ENCODE peak calls at places on chromosomes 6 and 20, in four cellular contexts. B, F, Y and S are unnamed samples. For H3K27me3, the result is how much of the 10 kb centered on the place peaks cover.

GRCh38 chr20:58864346-58864745 is 11.8 kb downstream of the GNAS start:
- DNase-seq in B (no peak), Y (no peak), F (no peak), S (no peak)

GRCh38 chr6:143700684-143701342 is 23.0 kb downstream of the PHACTR2 start:
- DNase-seq in B (peak), F (no peak), Y (no peak), S (no peak)

GRCh38 chr6:165849539-165850430 is 186.7 kb upstream of the PDE10A start:
- DNase-seq in Y (no peak), B (peak), F (no peak), S (no peak)

GRCh38 chr6:108655840-108656650 is 95.3 kb downstream of the FOXO3 start:
- DNase-seq in Y (no peak), F (peak), B (no peak), S (no peak)

GRCh38 chr20:32463642-32464400 is 105.7 kb downstream of the ASXL1 start:
- DNase-seq in F (peak), Y (peak), B (peak), S (peak)

GRCh38 chr6:149293244-149293643 is 24.3 kb upstream of the TAB2 start:
- DNase-seq in B (no peak), Y (no peak), F (no peak), S (no peak)

GRCh38 chr20:57772349-57772964 is 62.6 kb upstream of the PMEPA1 start:
- DNase-seq in Y (no peak), B (no peak), F (no peak), S (no peak)

GRCh38 chr20:51500311-51500710 is 42.2 kb downstream of the NFATC2 start:
- DNase-seq in F (no peak), B (no peak), Y (no peak), S (no peak)

GRCh38 chr6:158194487-158195280 is 26.5 kb downstream of the GTF2H5 start:
- DNase-seq in Y (no peak), F (no peak), B (no peak), S (no peak)

GRCh38 chr20:49424536-49424935 is 57.9 kb downstream of the KCNB1 start:
- DNase-seq in B (peak), Y (no peak), F (no peak), S (no peak)

GRCh38 chr6:151230277-151230577 is 9.5 kb upstream of the AKAP12 start:
- DNase-seq in B (no peak), Y (no peak), F (no peak), S (no peak)

GRCh38 chr20:46751856-46752255 is 42.4 kb downstream of the SLC2A10 start:
- DNase-seq in F (no peak), B (no peak), Y (no peak), S (no peak)

GRCh38 chr20:24698189-24698588 is 228.8 kb downstream of the SYNDIG1 start:
- DNase-seq in Y (no peak), F (no peak), B (no peak), S (no peak)

GRCh38 chr20:57361517-57361916 is 10.5 kb downstream of the RAE1 start:
- DNase-seq in F (no peak), Y (no peak), B (no peak), S (no peak)

GRCh38 chr6:131779304-131779703 is 28.5 kb upstream of the ENPP1 start:
- DNase-seq in Y (no peak), B (no peak), F (no peak), S (no peak)

GRCh38 chr6:120608826-120609225 is 725.5 kb downstream of the TBC1D32 start:
- DNase-seq in B (no peak), F (no peak), Y (no peak), S (no peak)

GRCh38 chr6:49929340-49929739 is 34.6 kb downstream of the DEFB114 start:
- DNase-seq in B (no peak), F (no peak), Y (no peak), S (no peak)

GRCh38 chr6:144908004-144908403 is 622.9 kb downstream of the UTRN start:
- DNase-seq in Y (no peak), F (no peak), B (no peak), S (no peak)

GRCh38 chr6:44682987-44683779 is 295.7 kb downstream of the CDC5L start:
- DNase-seq in B (no peak), Y (no peak), F (no peak), S (no peak)

GRCh38 chr6:139068846-139069245 is 40.3 kb downstream of the ABRACL start:
- DNase-seq in F (no peak), Y (no peak), B (no peak), S (no peak)
- TF ChIP-seq CTCF in F (no peak), Y (no peak), B (no peak), S (no peak)

GRCh38 chr20:23047738-23048214 is 1.7 kb downstream of the THBD start:
- DNase-seq in Y (peak), B (peak), F (no peak), S (no peak)

GRCh38 chr20:23048283-23049200 is 930 bp downstream of the THBD start:
- DNase-seq in B (peak), Y (peak), F (peak), S (peak)

GRCh38 chr20:23047001-23047737 is 2.3 kb downstream of the THBD start:
- DNase-seq in F (no peak), B (no peak), Y (no peak), S (no peak)

GRCh38 chr20:23049201-23049932 is at the start of gene THBD:
- DNase-seq in B (peak), Y (peak), F (peak), S (peak)

DNA sequence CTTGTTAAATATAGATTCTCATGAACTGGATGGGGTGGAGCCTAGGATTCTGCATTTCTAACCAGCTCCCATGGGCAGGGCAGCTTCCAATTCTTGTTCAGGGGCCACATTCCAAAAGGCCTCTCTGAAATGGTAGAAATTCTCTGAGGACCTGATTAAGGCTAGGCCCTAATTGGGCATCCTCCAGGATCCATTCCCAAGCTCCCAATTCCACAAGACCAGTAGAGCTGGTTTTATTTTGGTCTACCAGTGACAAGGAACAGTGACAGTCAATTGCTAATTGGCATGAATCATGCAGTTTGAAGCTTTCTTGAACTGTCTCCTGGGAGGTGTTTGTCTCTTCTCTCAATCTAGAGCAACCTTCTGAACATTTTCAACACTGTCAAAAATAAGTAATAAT is 3.0 kb downstream of the THBD start:
- DNase-seq in B (no peak), Y (no peak), F (no peak), S (no peak)
- H3K27me3 ChIP-seq in B (under half), Y (under half), F (under half), S (under half)

GRCh38 chr6:31580807-31581437 is 1.3 kb downstream of the LTB start:
- DNase-seq in B (peak), F (peak), Y (peak), S (peak)

GRCh38 chr6:31579546-31580445 is 2.4 kb downstream of the LTB start:
- DNase-seq in Y (no peak), B (no peak), F (no peak), S (no peak)

GRCh38 chr6:31581511-31582229 is 554 bp downstream of the LTB start:
- DNase-seq in Y (peak), B (no peak), F (peak), S (no peak)

GRCh38 chr6:31579119-31579505 is 3.1 kb downstream of the LTB start:
- DNase-seq in B (no peak), Y (no peak), F (no peak), S (no peak)

DNA sequence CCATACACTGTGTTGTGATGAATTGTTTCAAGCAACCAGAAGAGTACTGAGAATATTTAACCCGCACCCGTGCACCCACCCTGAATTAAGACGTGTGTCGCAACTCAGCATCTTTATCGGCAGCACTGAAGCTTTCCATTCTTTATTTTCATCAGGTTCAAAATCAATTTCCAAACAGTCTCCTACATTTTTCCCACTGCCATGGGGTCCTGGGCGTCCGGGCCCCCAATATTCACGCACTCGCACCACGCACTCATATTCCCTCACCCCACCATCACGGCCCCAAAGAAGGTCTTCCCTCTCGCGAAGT is 1.8 kb downstream of the LTB start:
- DNase-seq in B (no peak), F (no peak), Y (no peak), S (no peak)
- H3K27ac ChIP-seq in B (peak), F (peak), Y (peak), S (peak)

GRCh38 chr6:146857180-146857959 is 258.6 kb downstream of the ADGB start:
- DNase-seq in B (peak), F (peak), Y (peak), S (peak)
- TF ChIP-seq CTCF in B (peak), F (peak), Y (peak), S (peak)

GRCh38 chr20:62223571-62223970 is 3.5 kb upstream of the HRH3 start:
- DNase-seq in Y (no peak), B (no peak), F (no peak), S (no peak)
- H3K27me3 ChIP-seq in Y (under half), B (under half), F (half or more), S (under half)

GRCh38 chr6:13907614-13908215 is 17.0 kb upstream of the RNF182 start:
- DNase-seq in B (no peak), Y (no peak), F (no peak), S (no peak)
- H3K27ac ChIP-seq in B (no peak), Y (no peak), F (no peak), S (no peak)

DNA sequence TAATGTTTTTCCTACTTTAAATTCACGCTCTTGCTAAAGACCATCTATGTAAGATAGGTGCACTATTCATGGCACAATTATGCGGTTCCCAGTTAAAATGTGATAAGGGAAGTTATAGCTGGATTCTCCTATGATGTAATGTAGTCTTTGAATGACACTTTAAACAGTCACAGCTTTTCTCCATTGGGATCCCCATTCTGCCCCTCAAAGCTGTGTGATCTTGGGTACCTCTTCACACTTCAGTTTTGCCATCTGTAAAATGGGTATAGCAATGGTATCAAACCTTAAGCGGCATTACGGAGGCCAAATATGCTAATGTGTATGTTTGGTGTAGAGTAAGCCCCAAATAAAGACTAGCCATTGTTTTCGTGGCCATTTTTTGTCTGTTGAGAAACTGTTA is 64.7 kb upstream of the ZNF217 start:
- DNase-seq in F (no peak), Y (no peak), B (no peak), S (no peak)
- TF ChIP-seq CTCF in F (no peak), Y (no peak), B (no peak), S (no peak)

DNA sequence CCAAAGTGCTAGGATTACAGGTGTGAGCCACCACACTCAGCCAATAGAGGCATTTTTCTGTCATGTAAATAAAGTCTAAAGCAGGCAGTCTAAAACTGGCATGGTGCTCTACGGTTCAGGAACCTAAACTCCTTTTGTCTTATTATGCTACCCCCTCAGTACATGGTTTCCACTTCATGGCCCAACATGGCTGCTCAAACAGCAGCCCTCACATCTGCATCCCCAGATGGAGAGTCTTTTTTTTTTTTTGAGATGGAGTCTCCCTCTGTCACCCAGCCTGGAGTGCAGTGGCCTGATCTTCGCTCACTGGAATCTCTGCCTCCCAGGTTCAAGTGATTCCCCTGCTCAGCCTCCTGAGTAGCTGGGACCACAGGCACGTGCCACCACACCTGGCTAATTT is 38.3 kb downstream of the SLC52A3 start:
- DNase-seq in B (no peak), F (no peak), Y (no peak), S (no peak)
- H3K27me3 ChIP-seq in B (under half), F (under half), Y (under half), S (under half)